ENCODE peak calls at places on chromosomes 7 and 10, in six cellular contexts. H is heart right ventricle, V is ascending aorta, M is OCI-LY7, F is cardiac muscle cell, P is osteoblast. T is an unnamed sample. For H3K4me1, the result is how much of the 10 kb centered on the place peaks cover.

GRCh38 chr7:73939528-73939927 is 78.6 kb downstream of the TMEM270 start:
- DNase-seq in H (no peak), V (no peak), M (no peak), F (no peak), P (no peak), T (no peak)

GRCh38 chr10:8159628-8160165 is 105.2 kb downstream of the GATA3 start:
- DNase-seq in H (no peak), V (no peak), M (no peak), F (no peak), P (no peak), T (no peak)

GRCh38 chr10:70323143-70323696 is 39.4 kb upstream of the NPFFR1 start:
- DNase-seq in H (no peak), V (no peak), M (peak), F (no peak), P (no peak), T (peak)

GRCh38 chr10:5890519-5890878 is 456 bp downstream of the FBH1 start:
- DNase-seq in H (peak), V (no peak), M (peak), F (peak), P (peak), T (peak)

GRCh38 chr7:55060690-55061414 is 42.0 kb downstream of the EGFR start:
- DNase-seq in H (no peak), V (no peak), M (no peak), F (peak), P (no peak), T (no peak)

GRCh38 chr7:97835296-97836138 is 36.7 kb downstream of the ASNS start:
- DNase-seq in H (peak), V (no peak), M (peak), F (peak), P (no peak), T (peak)

GRCh38 chr10:68550747-68551411 is 9.3 kb upstream of the TET1 start:
- DNase-seq in H (no peak), V (no peak), M (peak), F (peak), P (peak), T (peak)

GRCh38 chr7:31192996-31193395 is 140.9 kb downstream of the ADCYAP1R1 start:
- DNase-seq in H (peak), V (no peak), M (no peak), F (peak), P (peak), T (peak)

GRCh38 chr7:901388-902154 is 25.2 kb downstream of the GET4 start:
- DNase-seq in H (peak), V (no peak), M (peak), F (peak), P (peak), T (peak)

GRCh38 chr10:132110713-132111112 is 45.0 kb downstream of the JAKMIP3 start:
- DNase-seq in H (no peak), V (no peak), M (no peak), F (no peak), P (no peak), T (peak)

GRCh38 chr7:43855176-43855575 is 14.1 kb downstream of the MRPS24 start:
- DNase-seq in H (no peak), V (no peak), M (no peak), F (no peak), P (no peak), T (no peak)

GRCh38 chr7:102050864-102051460 is 233.5 kb downstream of the CUX1 start:
- DNase-seq in H (no peak), V (no peak), M (no peak), F (no peak), P (no peak), T (no peak)

GRCh38 chr7:55104123-55104522 is 85.3 kb downstream of the EGFR start:
- DNase-seq in H (no peak), V (no peak), M (no peak), F (no peak), P (no peak), T (no peak)

GRCh38 chr7:45584261-45585210 is 10.4 kb downstream of the ADCY1 start:
- DNase-seq in H (no peak), V (no peak), M (no peak), F (no peak), P (no peak), T (peak)

GRCh38 chr10:306654-307185 is 171.5 kb downstream of the ZMYND11 start:
- DNase-seq in H (no peak), V (no peak), M (peak), F (no peak), P (no peak), T (peak)

GRCh38 chr10:132685121-132685891 is 100.6 kb downstream of the NKX6-2 start:
- DNase-seq in H (peak), V (no peak), M (peak), F (peak), P (peak), T (peak)

GRCh38 chr10:90968448-90969086 is 47.7 kb upstream of the ANKRD1 start:
- DNase-seq in H (no peak), V (no peak), M (no peak), F (peak), P (peak), T (no peak)

GRCh38 chr7:28990200-28990960 is 32.2 kb upstream of the TRIL start:
- DNase-seq in H (peak), V (no peak), M (no peak), F (peak), P (no peak), T (no peak)

GRCh38 chr10:5522913-5523560 is 1.7 kb upstream of the CALML3 start:
- DNase-seq in H (no peak), V (no peak), M (no peak), F (no peak), P (no peak), T (no peak)

GRCh38 chr10:97333351-97333600 is 1.3 kb downstream of the FRAT2 start:
- DNase-seq in H (no peak), V (no peak), M (peak), F (peak), P (peak), T (peak)

GRCh38 chr7:727104-727805 is at the start of gene PRKAR1B:
- DNase-seq in H (no peak), V (no peak), M (peak), F (no peak), P (peak), T (peak)

GRCh38 chr7:116886550-116887156 is 24.3 kb downstream of the CAPZA2 start:
- DNase-seq in H (no peak), V (no peak), M (no peak), F (no peak), P (no peak), T (no peak)

GRCh38 chr7:13945670-13946069 is 43.8 kb downstream of the ETV1 start:
- DNase-seq in H (no peak), V (no peak), M (no peak), F (peak), P (peak), T (no peak)

GRCh38 chr7:20064974-20065862 is 152.0 kb downstream of the MACC1 start:
- DNase-seq in H (no peak), V (no peak), M (peak), F (peak), P (peak), T (no peak)

GRCh38 chr10:106474891-106475290 is 689.6 kb downstream of the SORCS1 start:
- DNase-seq in H (no peak), V (no peak), M (no peak), F (no peak), P (no peak), T (no peak)

GRCh38 chr10:104608076-104608828 is 32.8 kb upstream of the SORCS3 start:
- DNase-seq in H (no peak), V (no peak), M (no peak), F (no peak), P (no peak), T (no peak)

GRCh38 chr7:73865738-73866445 is 4.9 kb downstream of the TMEM270 start:
- DNase-seq in H (no peak), V (no peak), M (peak), F (peak), P (peak), T (peak)

GRCh38 chr10:72746606-72747357 is 54.8 kb downstream of the MCU start:
- DNase-seq in H (no peak), V (no peak), M (no peak), F (no peak), P (no peak), T (no peak)

GRCh38 chr10:90224791-90225566 is 523.6 kb downstream of the KIF20B start:
- DNase-seq in H (no peak), V (no peak), M (no peak), F (peak), P (no peak), T (no peak)

GRCh38 chr10:70672165-70672992 is at the start of gene ADAMTS14:
- DNase-seq in H (peak), V (no peak), M (no peak), F (peak), P (peak), T (peak)

GRCh38 chr7:51244890-51245289 is 71.7 kb downstream of the COBL start:
- DNase-seq in H (no peak), V (no peak), M (no peak), F (no peak), P (no peak), T (peak)

GRCh38 chr7:98086231-98086855 is 20.3 kb upstream of the LMTK2 start:
- DNase-seq in H (no peak), V (no peak), M (no peak), F (no peak), P (no peak), T (no peak)

GRCh38 chr7:44279731-44280505 is 45.5 kb downstream of the CAMK2B start:
- DNase-seq in H (no peak), V (peak), M (no peak), F (no peak), P (peak), T (peak)

GRCh38 chr10:26869528-26869927 is 8.8 kb upstream of the ABI1 start:
- DNase-seq in H (no peak), V (no peak), M (peak), F (peak), P (peak), T (no peak)

GRCh38 chr7:26337232-26337865 is 45.7 kb downstream of the SNX10 start:
- DNase-seq in H (no peak), V (no peak), M (peak), F (no peak), P (no peak), T (no peak)

GRCh38 chr10:121183241-121183640 is 332.1 kb downstream of the WDR11 start:
- DNase-seq in H (no peak), V (no peak), M (no peak), F (no peak), P (no peak), T (no peak)

GRCh38 chr10:11612004-11613001 is 853 bp upstream of the USP6NL start:
- DNase-seq in H (no peak), V (no peak), M (peak), F (peak), P (peak), T (no peak)

GRCh38 chr10:97427571-97428179 is 1.7 kb downstream of the PGAM1 start:
- DNase-seq in H (no peak), V (no peak), M (no peak), F (peak), P (peak), T (peak)

GRCh38 chr7:47474211-47474936 is 107.5 kb downstream of the TNS3 start:
- DNase-seq in H (no peak), V (no peak), M (no peak), F (peak), P (no peak), T (no peak)
- H3K4me1 ChIP-seq in H (under half), V (under half), M (under half), F (under half), P (under half), T (under half)

GRCh38 chr7:139648941-139649425 is 125.5 kb downstream of the CLEC2L start:
- DNase-seq in H (no peak), V (no peak), M (peak), F (no peak), P (no peak), T (no peak)
- TF ChIP-seq CTCF in H (no peak), V (no peak), M (no peak), F (no peak), P (no peak), T (no peak)

DNA sequence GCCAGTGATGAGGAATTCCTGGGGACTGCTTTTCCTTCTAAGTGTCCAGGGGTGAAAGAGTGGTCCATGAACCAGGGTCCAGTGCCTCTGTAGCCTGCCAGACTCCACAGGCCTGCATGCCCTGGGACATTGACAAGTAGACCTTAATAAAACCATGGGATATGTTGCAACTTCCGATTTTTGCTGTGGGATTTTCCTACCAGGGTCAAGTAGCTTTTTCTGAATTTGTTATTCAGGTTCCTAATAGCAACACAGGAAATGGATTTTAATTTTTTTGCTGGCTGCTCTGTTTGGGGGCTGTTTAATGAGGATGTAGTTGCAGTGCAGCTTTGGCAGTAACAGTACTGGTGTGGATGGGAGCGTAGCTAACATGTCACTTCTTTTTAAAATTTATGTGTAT is 42.1 kb downstream of the WBP1L start:
- DNase-seq in H (no peak), V (no peak), M (no peak), F (peak), P (peak), T (no peak)
- H3K27ac ChIP-seq in H (peak), V (peak), M (no peak), F (no peak), P (peak), T (no peak)

DNA sequence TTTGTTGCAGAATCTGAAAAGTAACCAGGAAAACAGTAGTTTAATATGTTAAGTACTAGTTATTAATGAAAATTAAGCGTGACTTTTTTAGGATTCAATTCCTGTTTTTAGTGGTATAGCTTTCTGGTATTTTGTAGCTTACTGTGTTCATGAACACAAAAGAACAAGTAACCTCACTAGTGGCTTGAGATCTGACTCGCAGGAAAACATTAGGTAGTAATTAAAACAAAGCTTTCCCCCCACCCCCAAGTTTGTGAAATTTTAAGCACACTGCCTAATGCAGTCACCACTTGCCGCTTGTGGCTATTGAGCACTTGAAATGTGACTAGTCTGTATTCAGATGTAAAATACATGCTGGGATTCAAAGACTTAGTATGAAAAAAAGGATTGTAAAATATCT is 102.5 kb upstream of the RPA3 start:
- DNase-seq in H (no peak), V (no peak), M (peak), F (no peak), P (no peak), T (no peak)
- H3K4me1 ChIP-seq in H (under half), V (under half), M (under half), F (under half), P (under half), T (under half)

T was measured in endodermal cell.